ENCODE peak calls at places on chromosomes 2 and 18, in four cellular contexts. P, F, A and B are unnamed samples.

GRCh38 chr2:156841321-156841720 is 405.1 kb downstream of the GPD2 start:
- DNase-seq in P (no peak), F (no peak), A (no peak), B (no peak)

GRCh38 chr18:58336605-58337004 is 292.3 kb downstream of the ALPK2 start:
- DNase-seq in P (no peak), F (no peak), A (no peak), B (no peak)

GRCh38 chr2:165778653-165779451 is 15.2 kb downstream of the GALNT3 start:
- DNase-seq in P (peak), F (peak), A (no peak), B (no peak)

GRCh38 chr18:79900610-79901570 is 50.6 kb downstream of the SLC66A2 start:
- DNase-seq in P (no peak), F (no peak), A (no peak), B (no peak)

GRCh38 chr18:76391746-76392145 is 103.3 kb downstream of the ZNF516 start:
- DNase-seq in P (no peak), F (no peak), A (no peak), B (no peak)

GRCh38 chr2:237156131-237156856 is 70.6 kb downstream of the COPS8 start:
- DNase-seq in P (no peak), F (no peak), A (no peak), B (no peak)

GRCh38 chr2:169994782-169995181 is 167.5 kb downstream of the UBR3 start:
- DNase-seq in P (no peak), F (no peak), A (no peak), B (no peak)

GRCh38 chr2:192068966-192069365 is 125.8 kb downstream of the TMEFF2 start:
- DNase-seq in P (no peak), F (no peak), A (no peak), B (no peak)

GRCh38 chr18:7000484-7001096 is 117.0 kb downstream of the LAMA1 start:
- DNase-seq in P (peak), F (peak), A (no peak), B (no peak)

GRCh38 chr2:173145454-173145853 is 69.8 kb downstream of the MAP3K20 start:
- DNase-seq in P (no peak), F (no peak), A (no peak), B (no peak)

GRCh38 chr18:73948497-73948896 is 199.1 kb downstream of the FBXO15 start:
- DNase-seq in P (no peak), F (no peak), A (no peak), B (no peak)

GRCh38 chr2:179311071-179311470 is 46.4 kb upstream of the SESTD1 start:
- DNase-seq in P (no peak), F (no peak), A (no peak), B (no peak)

GRCh38 chr18:13389491-13390131 is 171.1 kb downstream of the LDLRAD4 start:
- DNase-seq in P (no peak), F (no peak), A (peak), B (no peak)

GRCh38 chr2:37283207-37283606 is 41.4 kb downstream of the PRKD3 start:
- DNase-seq in P (no peak), F (no peak), A (no peak), B (no peak)

GRCh38 chr18:43236921-43237320 is 40.4 kb downstream of the SYT4 start:
- DNase-seq in P (no peak), F (no peak), A (no peak), B (no peak)

GRCh38 chr18:80183273-80184050 is 63.9 kb downstream of the PARD6G start:
- DNase-seq in P (no peak), F (no peak), A (no peak), B (no peak)

GRCh38 chr2:43251171-43251731 is 24.8 kb upstream of the ZFP36L2 start:
- DNase-seq in P (peak), F (no peak), A (no peak), B (no peak)

GRCh38 chr2:172597191-172597842 is 41.4 kb downstream of the PDK1 start:
- DNase-seq in P (no peak), F (no peak), A (no peak), B (no peak)

GRCh38 chr2:188897096-188897495 is 77.1 kb upstream of the COL3A1 start:
- DNase-seq in P (no peak), F (no peak), A (no peak), B (no peak)

GRCh38 chr2:50476174-50476573 is 555.8 kb downstream of the NRXN1 start:
- DNase-seq in P (no peak), F (no peak), A (no peak), B (no peak)

GRCh38 chr2:178999476-178999875 is 50.5 kb downstream of the CCDC141 start:
- DNase-seq in P (no peak), F (no peak), A (no peak), B (no peak)

GRCh38 chr18:6249788-6250187 is 164.9 kb downstream of the L3MBTL4 start:
- DNase-seq in P (no peak), F (no peak), A (no peak), B (no peak)

DNA sequence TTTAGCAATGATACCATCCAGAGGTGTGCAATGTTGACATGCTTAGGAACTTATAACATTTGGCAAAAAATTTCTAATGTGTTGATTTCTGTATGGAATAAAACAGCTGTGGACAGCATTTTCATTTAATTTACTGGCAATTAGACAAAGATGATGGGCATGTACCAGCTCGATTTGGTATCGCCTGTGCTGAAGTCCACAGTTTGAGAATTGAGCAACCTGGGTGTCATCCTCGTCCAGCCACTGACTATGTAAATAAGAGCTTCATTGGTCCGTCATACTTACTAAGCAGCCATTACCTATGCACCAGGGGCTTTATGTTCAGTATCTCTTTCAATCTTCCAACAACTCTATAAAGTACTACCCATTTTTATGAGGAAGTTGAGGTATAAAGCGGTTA is 24.6 kb upstream of the ACAA2 start:
- DNase-seq in P (peak), F (no peak), A (no peak), B (no peak)
- TF ChIP-seq GABPA in P (no peak), F (no peak), A (no peak), B (no peak)

DNA sequence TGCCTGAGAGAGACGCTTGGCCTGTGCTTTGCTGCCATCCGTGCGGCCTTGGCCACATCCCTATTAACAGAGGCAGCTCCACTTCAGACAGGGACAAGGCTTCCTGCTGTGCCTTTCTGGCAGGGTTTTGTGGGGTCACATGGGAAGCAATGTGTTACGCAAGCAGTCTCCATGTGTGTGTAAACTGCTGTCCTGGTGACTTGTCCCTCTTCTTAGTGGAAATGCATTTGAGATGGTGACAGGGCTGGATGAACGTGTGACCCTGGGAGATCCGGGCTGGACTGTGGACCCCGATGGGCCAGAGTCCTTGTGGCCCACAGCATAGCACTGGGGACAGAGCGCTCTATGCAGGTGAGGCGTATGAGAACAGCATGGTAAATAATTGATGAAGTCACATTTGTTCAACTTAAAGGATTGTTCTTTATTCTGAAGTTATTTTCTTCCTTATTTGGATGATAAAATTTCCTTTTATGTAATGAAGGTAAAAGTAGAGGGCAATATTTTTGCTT is 23.2 kb downstream of the ASB1 start:
- DNase-seq in P (peak), F (no peak), A (no peak), B (no peak)
- TF ChIP-seq HDAC2 in P (peak), F (no peak), A (no peak), B (no peak)

DNA sequence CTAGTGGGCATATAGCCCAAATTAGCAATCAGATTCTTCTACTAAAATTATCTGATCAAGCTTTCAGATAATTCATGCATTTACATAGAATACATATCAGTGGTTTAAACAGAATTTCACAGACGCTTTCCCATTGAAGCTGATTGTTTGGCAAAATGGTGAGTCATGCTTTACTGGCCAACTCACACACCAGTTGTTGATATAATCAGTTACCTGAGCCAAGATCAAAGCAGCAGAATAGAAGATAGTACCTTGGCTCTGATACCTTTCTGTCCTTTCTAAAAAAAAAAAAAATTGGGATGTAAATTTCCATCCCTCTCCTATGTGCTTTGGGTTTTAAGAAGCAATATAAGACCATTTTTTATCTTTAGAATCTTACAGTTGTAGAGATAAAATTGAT is 178.0 kb downstream of the MCFD2 start:
- DNase-seq in P (peak), F (no peak), A (no peak), B (no peak)
- TF ChIP-seq SIN3A in P (no peak), F (no peak), A (no peak), B (no peak)

GRCh38 chr2:190887089-190887488 is 6.5 kb downstream of the GLS start:
- DNase-seq in P (no peak), F (no peak), A (no peak), B (peak)
- TF ChIP-seq GABPA in P (no peak), F (no peak), A (no peak), B (no peak)

DNA sequence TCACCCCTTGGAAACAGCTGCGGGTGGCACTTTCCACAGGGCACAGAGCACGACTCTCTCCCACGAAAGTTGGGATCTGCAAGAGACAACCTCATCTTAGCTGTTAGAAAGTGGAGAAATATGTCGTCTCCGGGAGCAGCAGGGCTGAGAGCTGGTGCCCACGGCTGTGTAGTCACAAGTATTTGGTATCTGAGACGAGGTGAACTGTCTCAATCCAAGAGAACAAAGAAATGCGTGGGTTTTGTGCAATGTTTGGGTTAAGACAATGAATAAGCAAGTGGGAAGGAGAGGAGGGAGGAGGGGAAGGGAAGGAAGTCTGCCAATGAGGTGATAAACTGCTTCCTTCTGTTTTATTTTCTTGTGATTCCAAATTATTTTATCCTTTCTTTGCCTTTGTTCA is 18.1 kb downstream of the DYTN start:
- DNase-seq in P (no peak), F (no peak), A (no peak), B (no peak)
- TF ChIP-seq HDAC2 in P (no peak), F (no peak), A (no peak), B (no peak)

DNA sequence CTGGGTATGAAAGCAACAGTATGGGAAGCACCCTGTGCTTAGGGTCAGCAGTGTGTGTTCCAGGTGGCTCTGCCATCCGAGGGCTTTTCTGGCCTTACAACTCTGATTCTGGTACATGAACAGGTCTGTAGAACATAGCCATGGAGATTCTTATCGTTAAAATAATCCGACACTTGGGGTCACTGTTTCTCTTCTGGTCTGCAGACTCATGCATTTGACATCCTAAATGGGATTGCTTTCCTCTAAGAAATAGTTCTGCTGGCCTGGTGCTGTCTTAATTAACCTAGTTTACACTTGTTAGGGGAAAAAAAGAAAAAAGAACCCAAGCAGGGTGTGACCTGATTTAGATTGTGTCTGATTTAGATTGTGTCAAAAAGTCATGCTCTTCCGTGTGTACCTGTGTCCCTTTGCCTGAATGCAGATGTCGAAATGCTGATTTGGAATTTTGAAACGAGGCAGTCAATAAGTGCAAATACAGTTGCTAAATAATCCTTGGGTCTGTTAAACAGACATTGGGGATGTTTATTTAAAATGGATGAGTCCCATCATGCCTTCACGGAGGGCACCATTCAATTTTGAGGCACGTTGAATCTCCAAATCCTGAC is 59.6 kb downstream of the TRPM8 start:
- DNase-seq in P (peak), F (no peak), A (no peak), B (peak)
- TF ChIP-seq SIN3A in P (no peak), F (no peak), A (no peak), B (no peak)

DNA sequence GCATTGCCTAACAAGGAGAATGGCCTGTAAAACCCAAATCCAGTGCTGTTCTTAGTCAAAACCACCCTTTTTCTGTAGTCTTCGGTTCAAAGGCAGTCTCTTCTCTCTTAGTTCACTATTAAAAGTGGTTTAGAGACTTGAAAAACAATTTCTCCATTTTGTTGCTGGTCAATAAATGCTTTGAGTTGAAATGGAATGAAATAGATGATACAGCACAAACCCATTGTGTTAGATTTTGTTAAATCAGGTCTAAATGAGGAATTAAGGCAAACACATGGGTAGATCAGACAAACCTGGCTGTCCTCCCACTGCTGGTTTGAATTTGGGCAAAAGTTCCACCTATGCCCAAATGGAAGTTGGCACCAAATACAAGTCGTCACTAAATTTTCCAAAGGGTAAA is 150.1 kb upstream of the SERTAD2 start:
- DNase-seq in P (no peak), F (no peak), A (no peak), B (no peak)
- TF ChIP-seq GABPA in P (no peak), F (no peak), A (no peak), B (no peak)

GRCh38 chr18:54411781-54412180 is 54.1 kb downstream of the C18orf54 start:
- DNase-seq in P (no peak), F (no peak), A (no peak), B (no peak)

GRCh38 chr18:54415086-54415485 is 57.4 kb downstream of the C18orf54 start:
- DNase-seq in P (no peak), F (no peak), A (no peak), B (no peak)

GRCh38 chr18:54416459-54416858 is 58.8 kb downstream of the C18orf54 start:
- DNase-seq in P (no peak), F (no peak), A (no peak), B (no peak)
- TF ChIP-seq HDAC2 in P (no peak), F (no peak), A (no peak), B (no peak)

DNA sequence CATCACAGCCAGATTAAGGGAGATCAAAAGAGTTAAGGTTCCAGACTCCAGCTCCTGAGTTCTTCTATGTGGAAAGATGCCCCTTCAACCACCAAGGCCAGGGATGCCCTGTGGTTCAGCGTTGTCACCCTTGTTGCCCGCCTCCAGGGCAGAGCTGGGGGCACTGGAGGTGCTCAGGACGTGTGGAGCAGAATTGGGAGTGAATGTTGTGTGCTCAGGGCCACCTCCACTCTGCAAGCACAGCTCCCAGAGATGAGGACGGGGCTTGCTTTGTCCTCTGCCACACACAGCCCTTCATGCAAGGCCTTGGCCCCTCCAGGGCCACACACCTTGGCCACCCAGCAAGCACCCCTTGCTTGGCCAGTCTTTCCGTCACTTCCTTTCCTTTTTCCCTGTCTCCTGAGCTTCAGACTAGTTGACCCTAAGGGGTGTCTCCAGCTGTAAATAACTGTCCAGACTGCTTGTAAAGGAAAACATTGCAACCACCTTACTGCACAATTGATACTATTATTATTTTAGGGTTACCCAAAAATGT is 103.3 kb downstream of the AGAP1 start:
- DNase-seq in P (no peak), F (no peak), A (no peak), B (no peak)
- TF ChIP-seq SIN3A in P (no peak), F (no peak), A (no peak), B (no peak)